ENCODE peak calls at places on chromosomes 2 and 18, in nine cellular contexts. F is NCI-H2029 treated with DMSO at 0.1 percent for 48 hours; M is activated CD4-positive, alpha-beta memory T cell treated with anti-CD3 and anti-CD28 coated beads for 36 hours; X is ecto neural progenitor cell; E is GM12865; O is NCI-H345; U is psoas muscle; J is GDM1; R is central memory CD4-positive, alpha-beta T cell. C is an unnamed sample.

GRCh38 chr2:96863575-96864342 is 5.9 kb upstream of the ANKRD39 start:
- DNase-seq in F (no peak), M (no peak), X (no peak), E (no peak), O (no peak), U (no peak), J (no peak), R (no peak), C (no peak)

GRCh38 chr2:120732506-120733237 is 3.0 kb upstream of the GLI2 start:
- DNase-seq in F (no peak), M (no peak), X (peak), E (no peak), O (no peak), U (no peak), J (no peak), R (no peak), C (no peak)

GRCh38 chr2:24824966-24825882 is 32.0 kb downstream of the CENPO start:
- DNase-seq in F (no peak), M (peak), X (peak), E (peak), O (peak), U (no peak), J (no peak), R (no peak), C (peak)

GRCh38 chr2:29253495-29253894 is 138.3 kb downstream of the CLIP4 start:
- DNase-seq in F (no peak), M (no peak), X (no peak), E (no peak), O (no peak), U (no peak), J (no peak), R (no peak), C (no peak)

GRCh38 chr2:75609937-75610508 is 36.6 kb upstream of the MRPL19 start:
- DNase-seq in F (no peak), M (no peak), X (no peak), E (no peak), O (no peak), U (no peak), J (no peak), R (no peak), C (no peak)

GRCh38 chr2:105373895-105374401 is 24.9 kb downstream of the FHL2 start:
- DNase-seq in F (no peak), M (peak), X (no peak), E (peak), O (no peak), U (no peak), J (no peak), R (peak), C (no peak)

GRCh38 chr2:221304916-221305315 is 267.2 kb downstream of the EPHA4 start:
- DNase-seq in F (no peak), M (no peak), X (no peak), E (no peak), O (no peak), U (no peak), J (no peak), R (no peak), C (no peak)

GRCh38 chr2:23624378-23624777 is 239.4 kb downstream of the KLHL29 start:
- DNase-seq in F (no peak), M (peak), X (no peak), E (peak), O (no peak), U (no peak), J (no peak), R (no peak), C (peak)

GRCh38 chr2:223787358-223787757 is 50.0 kb downstream of the AP1S3 start:
- DNase-seq in F (no peak), M (no peak), X (no peak), E (no peak), O (no peak), U (no peak), J (no peak), R (no peak), C (peak)

GRCh38 chr2:134104754-134105153 is 149.1 kb upstream of the MGAT5 start:
- DNase-seq in F (no peak), M (peak), X (no peak), E (no peak), O (no peak), U (no peak), J (no peak), R (peak), C (no peak)

GRCh38 chr2:14288016-14288415 is 344.5 kb upstream of the LRATD1 start:
- DNase-seq in F (no peak), M (no peak), X (peak), E (no peak), O (peak), U (no peak), J (no peak), R (no peak), C (no peak)

GRCh38 chr2:45643543-45644542 is 7.6 kb upstream of the PRKCE start:
- DNase-seq in F (peak), M (peak), X (peak), E (peak), O (peak), U (peak), J (peak), R (peak), C (peak)

GRCh38 chr2:66576381-66577330 is 141.7 kb downstream of the MEIS1 start:
- DNase-seq in F (no peak), M (no peak), X (peak), E (no peak), O (peak), U (peak), J (no peak), R (no peak), C (no peak)

GRCh38 chr18:32200766-32201165 is 10.9 kb downstream of the MEP1B start:
- DNase-seq in F (no peak), M (no peak), X (no peak), E (no peak), O (peak), U (no peak), J (no peak), R (no peak), C (no peak)

GRCh38 chr2:105777071-105777482 is 32.4 kb downstream of the NCK2 start:
- DNase-seq in F (no peak), M (peak), X (no peak), E (no peak), O (no peak), U (no peak), J (no peak), R (no peak), C (no peak)

GRCh38 chr2:240325654-240326031 is 109.8 kb upstream of the GPC1 start:
- DNase-seq in F (no peak), M (no peak), X (peak), E (no peak), O (no peak), U (peak), J (no peak), R (no peak), C (no peak)

GRCh38 chr2:24857741-24858140 is 62.3 kb downstream of the ADCY3 start:
- DNase-seq in F (no peak), M (no peak), X (no peak), E (no peak), O (no peak), U (no peak), J (no peak), R (no peak), C (no peak)

GRCh38 chr2:143284087-143284675 is 155.0 kb downstream of the ARHGAP15 start:
- DNase-seq in F (no peak), M (peak), X (no peak), E (peak), O (no peak), U (no peak), J (no peak), R (peak), C (peak)

GRCh38 chr2:190407662-190408537 is at the start of gene MFSD6:
- DNase-seq in F (no peak), M (peak), X (peak), E (peak), O (peak), U (peak), J (no peak), R (no peak), C (peak)

GRCh38 chr2:55489467-55490062 is 30.0 kb upstream of the CFAP36 start:
- DNase-seq in F (no peak), M (no peak), X (no peak), E (no peak), O (no peak), U (no peak), J (no peak), R (no peak), C (no peak)

GRCh38 chr2:67015681-67016080 is 381.5 kb upstream of the ETAA1 start:
- DNase-seq in F (no peak), M (no peak), X (no peak), E (no peak), O (no peak), U (no peak), J (no peak), R (no peak), C (no peak)

GRCh38 chr2:95275601-95276243 is 1.5 kb downstream of the PROM2 start:
- DNase-seq in F (no peak), M (no peak), X (no peak), E (no peak), O (no peak), U (no peak), J (no peak), R (no peak), C (no peak)

GRCh38 chr18:25798026-25798537 is 292.3 kb downstream of the SS18 start:
- DNase-seq in F (no peak), M (no peak), X (no peak), E (no peak), O (no peak), U (no peak), J (no peak), R (no peak), C (no peak)